ENCODE peak calls at places on chromosomes 4 and X, in seven cellular contexts. X is mesendoderm, U is trophoblast cell, N is mesenchymal stem cell, J is IMR-90, W is H9, S is H1. E is an unnamed sample.

GRCh38 chr4:102247041-102247440 is 98.2 kb downstream of the SLC39A8 start:
- DNase-seq in X (no peak), U (no peak), N (no peak), J (no peak), W (no peak), S (no peak), E (no peak)

GRCh38 chrX:24506082-24506481 is 41.0 kb downstream of the PDK3 start:
- DNase-seq in X (peak), U (peak), N (peak), J (peak), W (no peak), S (no peak), E (no peak)

GRCh38 chrX:63186137-63186536 is 165.0 kb downstream of the SPIN4 start:
- DNase-seq in X (peak), U (peak), N (no peak), J (no peak), W (no peak), S (no peak), E (no peak)

GRCh38 chrX:69503835-69504625 is at the start of gene NALF2:
- DNase-seq in X (peak), U (peak), N (peak), J (peak), W (peak), S (no peak), E (peak)

GRCh38 chrX:100928660-100929613 is at the start of gene XKRX:
- DNase-seq in X (peak), U (peak), N (no peak), J (no peak), W (peak), S (no peak), E (peak)

GRCh38 chrX:132716006-132716405 is 227.2 kb upstream of the MBNL3 start:
- DNase-seq in X (no peak), U (peak), N (peak), J (no peak), W (no peak), S (no peak), E (no peak)

GRCh38 chr4:1300466-1301455 is 11.1 kb downstream of the MAEA start:
- DNase-seq in X (peak), U (peak), N (peak), J (peak), W (no peak), S (no peak), E (no peak)

GRCh38 chrX:97672608-97673007 is 788.9 kb downstream of the RPA4 start:
- DNase-seq in X (no peak), U (no peak), N (no peak), J (no peak), W (no peak), S (no peak), E (no peak)

GRCh38 chr4:1210971-1211370 is 38.0 kb downstream of the CTBP1 start:
- DNase-seq in X (no peak), U (no peak), N (no peak), J (no peak), W (no peak), S (no peak), E (no peak)

GRCh38 chrX:40422021-40422420 is 158.7 kb upstream of the ATP6AP2 start:
- DNase-seq in X (no peak), U (no peak), N (no peak), J (no peak), W (no peak), S (no peak), E (no peak)

GRCh38 chrX:40418413-40419195 is 162.2 kb upstream of the ATP6AP2 start:
- DNase-seq in X (no peak), U (peak), N (no peak), J (no peak), W (no peak), S (no peak), E (no peak)

GRCh38 chrX:40420899-40421729 is 159.7 kb upstream of the ATP6AP2 start:
- DNase-seq in X (peak), U (no peak), N (no peak), J (no peak), W (no peak), S (no peak), E (no peak)

GRCh38 chrX:40423299-40423698 is 157.5 kb upstream of the ATP6AP2 start:
- DNase-seq in X (no peak), U (no peak), N (peak), J (no peak), W (no peak), S (no peak), E (no peak)

GRCh38 chrX:40424259-40424658 is 156.5 kb upstream of the ATP6AP2 start:
- DNase-seq in X (no peak), U (no peak), N (no peak), J (no peak), W (no peak), S (no peak), E (no peak)
- H3K23ac ChIP-seq in X (no peak), U (no peak), N (no peak), J (no peak), W (no peak), S (no peak), E (no peak)

GRCh38 chr4:6885953-6886557 is 23.6 kb upstream of the TBC1D14 start:
- DNase-seq in X (peak), U (peak), N (peak), J (peak), W (no peak), S (no peak), E (no peak)
- H2BK120ac ChIP-seq in X (no peak), U (no peak), N (peak), J (no peak), W (no peak), S (no peak), E (no peak)

DNA sequence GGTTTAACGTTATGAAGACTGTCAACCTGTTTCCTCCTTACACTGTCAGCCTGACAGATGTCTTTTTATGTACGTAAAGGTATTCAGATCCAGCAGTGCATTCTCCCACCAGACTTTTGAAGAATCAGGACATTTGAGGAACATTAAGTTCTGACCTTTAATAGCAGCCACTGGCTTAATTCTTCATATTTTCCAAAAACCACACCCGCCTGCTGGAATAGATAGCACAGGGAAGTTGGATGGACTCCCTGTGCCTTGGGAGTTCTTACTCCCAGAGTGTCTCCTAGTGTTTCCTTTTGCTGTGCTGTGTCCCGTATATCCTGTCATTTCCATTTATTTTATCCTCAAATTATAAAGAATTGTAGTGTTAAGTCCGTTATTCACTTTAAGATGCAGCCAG is 94.5 kb downstream of the AFF1 start:
- DNase-seq in X (no peak), U (no peak), N (no peak), J (no peak), W (no peak), S (no peak), E (no peak)
- H3K23ac ChIP-seq in X (no peak), U (no peak), N (no peak), J (peak), W (no peak), S (no peak), E (no peak)

GRCh38 chrX:17328837-17329236 is 46.2 kb upstream of the NHS start:
- DNase-seq in X (no peak), U (no peak), N (no peak), J (no peak), W (no peak), S (no peak), E (no peak)

DNA sequence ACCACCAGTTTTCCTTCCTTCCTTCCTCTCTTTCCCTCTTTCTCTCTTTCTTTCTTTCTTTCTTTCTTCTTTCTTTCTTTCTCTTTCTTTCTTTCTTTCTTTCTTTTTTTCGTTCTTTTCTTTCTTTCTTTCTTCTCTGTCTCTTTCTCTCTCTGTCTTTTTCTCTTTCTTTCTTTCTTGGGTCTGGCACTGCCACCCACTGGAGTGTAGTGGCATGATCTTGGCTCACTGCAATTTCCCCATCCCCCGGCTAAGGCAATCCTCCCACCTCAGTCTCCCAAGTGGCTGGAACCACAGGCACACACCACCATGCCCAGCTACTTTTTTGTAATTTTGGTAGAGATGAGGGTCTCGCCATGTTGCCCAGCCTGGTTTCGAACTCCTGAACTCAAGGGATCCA is 51.6 kb upstream of the NHS start:
- DNase-seq in X (no peak), U (no peak), N (no peak), J (no peak), W (no peak), S (no peak), E (no peak)
- H2BK120ac ChIP-seq in X (no peak), U (no peak), N (no peak), J (no peak), W (no peak), S (no peak), E (no peak)

DNA sequence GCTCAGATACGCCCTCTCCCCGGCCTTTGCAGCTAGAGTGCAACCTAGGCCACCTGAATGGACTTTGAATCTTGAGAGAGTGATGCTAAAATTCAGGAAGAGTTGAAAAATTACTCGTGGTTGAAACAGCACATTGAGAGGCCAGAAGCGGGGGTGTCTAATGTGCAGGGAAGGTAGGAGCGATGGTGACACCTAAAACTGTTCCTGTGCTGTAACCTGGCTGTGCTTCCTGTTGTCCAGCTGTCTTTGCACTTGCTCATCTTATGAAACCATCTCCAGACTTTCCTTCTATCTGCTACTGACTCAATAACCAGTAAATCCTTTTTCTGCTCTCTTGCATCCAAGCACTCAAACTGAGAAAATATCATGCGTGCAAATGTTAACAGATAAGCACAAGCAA is 106.4 kb upstream of the RPS6KA3 start:
- DNase-seq in X (no peak), U (no peak), N (no peak), J (no peak), W (no peak), S (no peak), E (no peak)
- H3K23ac ChIP-seq in X (no peak), U (no peak), N (no peak), J (no peak), W (no peak), S (no peak), E (no peak)

DNA sequence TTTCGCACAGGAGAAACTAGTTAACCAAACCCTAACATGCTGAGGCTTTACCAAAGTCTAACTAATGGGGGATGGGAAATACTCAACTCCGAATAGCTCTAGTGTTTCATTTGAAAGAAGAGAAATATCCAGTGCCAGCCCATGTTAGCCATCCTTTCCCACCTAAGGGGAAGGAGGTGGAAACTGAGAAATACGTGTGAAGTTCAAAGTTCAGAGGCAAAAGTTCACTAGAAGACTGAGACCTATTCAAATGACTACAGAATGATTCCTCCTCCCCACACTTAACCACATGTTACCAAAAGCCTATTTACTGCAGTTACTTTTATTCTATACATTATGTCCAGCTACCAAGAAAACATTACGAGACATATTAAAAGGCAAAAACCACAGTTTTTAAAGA is 106.3 kb downstream of the CENPC start:
- DNase-seq in X (no peak), U (no peak), N (no peak), J (no peak), W (no peak), S (no peak), E (no peak)
- H2BK120ac ChIP-seq in X (no peak), U (no peak), N (no peak), J (no peak), W (no peak), S (no peak), E (no peak)

DNA sequence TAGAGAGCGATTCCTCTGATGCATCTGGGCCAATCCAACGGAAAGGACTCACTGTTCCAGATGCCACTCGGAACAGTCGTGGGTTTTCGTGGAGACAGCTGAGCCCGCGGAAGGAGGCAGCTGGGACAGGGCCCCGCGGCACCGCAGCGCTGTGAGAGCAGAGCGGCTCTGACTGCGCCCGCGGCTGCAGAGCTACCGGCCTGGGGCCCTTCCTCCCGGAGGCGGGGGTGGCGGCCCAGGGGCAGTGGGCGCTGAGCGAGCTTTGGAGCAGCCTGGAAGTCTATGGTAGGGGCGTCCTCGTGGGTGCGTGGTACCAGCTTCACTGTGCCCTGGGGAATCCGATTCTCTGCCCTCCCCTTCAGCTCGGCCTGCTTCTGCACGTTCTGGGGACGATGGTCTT is 24.9 kb downstream of the CLDN34 start:
- DNase-seq in X (no peak), U (no peak), N (no peak), J (no peak), W (no peak), S (no peak), E (no peak)
- H3K23ac ChIP-seq in X (no peak), U (no peak), N (no peak), J (no peak), W (no peak), S (no peak), E (no peak)

GRCh38 chr4:88908003-88908402 is 149.0 kb downstream of the FAM13A start:
- DNase-seq in X (no peak), U (peak), N (peak), J (peak), W (no peak), S (no peak), E (no peak)
- H2BK120ac ChIP-seq in X (no peak), U (no peak), N (no peak), J (no peak), W (no peak), S (no peak), E (no peak)

GRCh38 chr4:180558427-180558826 is 1684.8 kb upstream of the TENM3 start:
- DNase-seq in X (peak), U (no peak), N (no peak), J (no peak), W (no peak), S (no peak), E (no peak)

GRCh38 chr4:180565856-180566431 is 1677.3 kb upstream of the TENM3 start:
- DNase-seq in X (no peak), U (no peak), N (no peak), J (no peak), W (no peak), S (no peak), E (no peak)

GRCh38 chr4:180557348-180557747 is 1685.9 kb upstream of the TENM3 start:
- DNase-seq in X (peak), U (peak), N (no peak), J (no peak), W (no peak), S (no peak), E (no peak)

GRCh38 chr4:180563977-180564376 is 1679.2 kb upstream of the TENM3 start:
- DNase-seq in X (no peak), U (no peak), N (no peak), J (no peak), W (no peak), S (no peak), E (no peak)

DNA sequence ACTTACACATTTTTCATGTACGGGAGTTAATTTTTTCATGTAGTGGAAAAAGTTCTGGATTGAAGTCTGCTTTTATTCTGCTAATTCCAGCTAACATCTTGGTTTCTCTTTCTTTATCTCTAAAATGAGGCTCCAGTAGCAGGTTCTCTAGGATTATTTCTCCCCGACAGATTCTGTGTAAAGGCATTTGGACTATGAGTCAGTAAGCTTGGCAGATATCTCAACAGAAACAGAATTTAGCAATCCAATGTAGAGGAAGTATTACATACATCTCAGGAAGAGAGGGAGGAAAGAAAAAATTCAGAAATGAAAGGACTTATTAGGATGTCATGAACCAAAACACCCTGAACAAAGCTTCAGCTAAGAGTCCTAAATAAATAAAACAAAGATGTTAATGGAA is 1682.3 kb upstream of the TENM3 start:
- DNase-seq in X (no peak), U (no peak), N (peak), J (peak), W (no peak), S (no peak), E (no peak)
- H3K23ac ChIP-seq in X (no peak), U (no peak), N (no peak), J (no peak), W (no peak), S (no peak), E (no peak)

E was measured in neuronal stem cell.